ENCODE peak calls at places on chromosomes 12 and 14, in four cellular contexts. P, L, D and S are unnamed samples.

GRCh38 chr12:20366776-20367409 is 1.4 kb upstream of the PDE3A start:
- DNase-seq in D (no peak), L (no peak), P (no peak), S (no peak)

GRCh38 chr12:23204933-23205778 is 580.2 kb downstream of the ETNK1 start:
- DNase-seq in P (peak), L (peak), D (no peak), S (peak)

GRCh38 chr12:116990329-116990728 is 79.6 kb downstream of the FBXW8 start:
- DNase-seq in D (no peak), L (no peak), P (no peak), S (no peak)

GRCh38 chr12:12384601-12385321 is 27.9 kb downstream of the BORCS5 start:
- DNase-seq in D (no peak), L (no peak), P (no peak), S (no peak)

GRCh38 chr12:10753066-10753465 is 29.9 kb upstream of the YBX3 start:
- DNase-seq in D (no peak), P (no peak), L (peak), S (no peak)

GRCh38 chr12:51944608-51945233 is 6.8 kb upstream of the ACVR1B start:
- DNase-seq in L (no peak), D (no peak), P (no peak), S (no peak)

GRCh38 chr12:77615331-77615730 is 215.4 kb upstream of the NAV3 start:
- DNase-seq in L (no peak), P (no peak), D (no peak), S (no peak)

GRCh38 chr14:69039287-69039628 is 60.2 kb upstream of the ACTN1 start:
- DNase-seq in D (no peak), P (no peak), L (peak), S (no peak)

GRCh38 chr12:116150001-116150400 is 127.5 kb downstream of the MED13L start:
- DNase-seq in P (no peak), D (no peak), L (no peak), S (no peak)

GRCh38 chr12:4719821-4720636 is at the start of gene GALNT8:
- DNase-seq in D (no peak), P (no peak), L (no peak), S (no peak)

GRCh38 chr12:113161415-113162016 is 12.0 kb downstream of the CFAP73 start:
- DNase-seq in D (no peak), L (no peak), P (no peak), S (no peak)

GRCh38 chr12:113381237-113381636 is 22.4 kb downstream of the SDS start:
- DNase-seq in P (no peak), D (no peak), L (no peak), S (no peak)

GRCh38 chr12:115349711-115350110 is 665.7 kb upstream of the TBX3 start:
- DNase-seq in D (no peak), L (peak), P (no peak), S (no peak)

GRCh38 chr14:55038708-55039107 is 11.7 kb downstream of the SOCS4 start:
- DNase-seq in D (no peak), P (no peak), L (no peak), S (no peak)

GRCh38 chr12:2013527-2014223 is 9.4 kb upstream of the DCP1B start:
- DNase-seq in D (no peak), L (peak), P (peak), S (no peak)

GRCh38 chr14:96410119-96410518 is 18.2 kb downstream of the AK7 start:
- DNase-seq in D (no peak), P (no peak), L (no peak), S (no peak)

GRCh38 chr14:101109981-101110728 is 206.6 kb upstream of the RTL1 start:
- DNase-seq in L (no peak), P (no peak), D (peak), S (no peak)

GRCh38 chr12:116717466-116718457 is 20.1 kb downstream of the SPRING1 start:
- DNase-seq in D (peak), L (peak), P (peak), S (no peak)

GRCh38 chr14:70366890-70367289 is 7.4 kb upstream of the COX16 start:
- DNase-seq in L (no peak), P (no peak), D (no peak), S (no peak)

GRCh38 chr12:8697476-8698131 is at the start of gene RIMKLB:
- DNase-seq in L (peak), D (peak), P (peak), S (no peak)

GRCh38 chr12:8698132-8698829 is 490 bp downstream of the RIMKLB start:
- DNase-seq in L (peak), P (peak), D (peak), S (no peak)

GRCh38 chr12:8697120-8697475 is 693 bp upstream of the RIMKLB start:
- DNase-seq in P (no peak), L (peak), D (no peak), S (no peak)

GRCh38 chr12:8695116-8695515 is 2.7 kb upstream of the RIMKLB start:
- DNase-seq in D (no peak), L (no peak), P (no peak), S (no peak)

GRCh38 chr12:8696402-8697100 is 1.2 kb upstream of the RIMKLB start:
- DNase-seq in L (no peak), P (no peak), D (no peak), S (no peak)
- H3K27ac ChIP-seq in L (peak), P (peak), D (peak), S (peak)

GRCh38 chr14:91387135-91387849 is 30.3 kb downstream of the CCDC88C start:
- DNase-seq in L (peak), D (no peak), P (no peak), S (no peak)

GRCh38 chr14:91389173-91389572 is 28.4 kb downstream of the CCDC88C start:
- DNase-seq in L (no peak), P (no peak), D (no peak), S (no peak)

GRCh38 chr14:91387996-91388395 is 29.6 kb downstream of the CCDC88C start:
- DNase-seq in P (no peak), L (no peak), D (no peak), S (no peak)

GRCh38 chr14:91390165-91390778 is 27.3 kb downstream of the CCDC88C start:
- DNase-seq in D (no peak), L (no peak), P (no peak), S (no peak)

DNA sequence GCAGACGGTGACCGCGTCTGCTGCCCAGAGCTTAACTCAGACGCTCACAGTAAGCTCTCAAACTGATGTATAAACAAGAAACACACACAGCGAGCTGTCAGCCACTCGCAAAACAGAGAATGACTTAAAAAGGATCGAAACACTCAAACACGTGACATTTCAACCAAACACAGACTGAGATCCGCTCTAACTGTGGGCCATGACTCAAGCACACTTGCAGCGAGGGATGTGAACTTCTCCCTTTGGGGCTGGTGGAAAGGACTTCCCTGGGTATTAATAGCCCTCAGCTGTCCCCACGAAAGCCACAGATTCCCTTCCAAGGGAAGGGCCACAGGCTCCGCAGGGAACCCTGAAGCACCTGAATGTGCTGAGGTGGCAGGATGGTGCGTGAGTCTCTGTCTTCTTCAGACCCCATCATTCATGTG is 29.1 kb downstream of the CCDC88C start:
- DNase-seq in D (no peak), L (peak), P (no peak), S (no peak)
- H3K27ac ChIP-seq in D (no peak), L (no peak), P (no peak), S (no peak)

DNA sequence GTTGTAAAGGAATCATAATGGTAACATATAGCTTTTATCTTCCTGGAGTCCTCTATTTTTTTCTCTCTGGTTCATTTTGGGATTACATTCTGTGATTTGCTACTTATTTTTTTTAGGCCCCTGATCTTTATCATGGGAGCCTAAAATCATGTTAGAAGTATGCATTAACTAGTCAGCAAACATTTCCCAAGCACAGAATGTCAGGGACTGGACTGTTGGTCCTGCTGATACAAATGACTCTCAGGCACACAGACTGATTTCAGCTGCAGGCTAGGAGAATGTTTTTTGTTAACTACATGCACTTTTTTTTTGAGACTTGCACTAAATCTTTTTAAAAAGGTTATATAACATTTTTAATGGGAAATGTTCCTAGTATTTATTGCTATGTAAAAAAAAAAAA is 131.1 kb downstream of the ACSS3 start:
- DNase-seq in P (no peak), D (no peak), L (peak), S (no peak)
- H3K27ac ChIP-seq in P (no peak), D (peak), L (no peak), S (no peak)

GRCh38 chr12:50520808-50521207 is 16.0 kb downstream of the DIP2B start:
- DNase-seq in L (no peak), P (no peak), D (no peak), S (no peak)
- H3K27ac ChIP-seq in L (no peak), P (no peak), D (peak), S (no peak)

GRCh38 chr12:6641131-6641530 is 5.4 kb upstream of the LPAR5 start:
- DNase-seq in D (no peak), P (no peak), L (no peak), S (no peak)

GRCh38 chr12:6639151-6639773 is 3.5 kb upstream of the LPAR5 start:
- DNase-seq in L (no peak), D (no peak), P (no peak), S (no peak)

GRCh38 chr12:6638305-6638704 is 2.5 kb upstream of the LPAR5 start:
- DNase-seq in L (no peak), P (no peak), D (no peak), S (no peak)

GRCh38 chr12:6643569-6644256 is 3.5 kb downstream of the ACRBP start:
- DNase-seq in L (no peak), P (no peak), D (no peak), S (no peak)

GRCh38 chr12:6640497-6640896 is 4.7 kb upstream of the LPAR5 start:
- DNase-seq in D (no peak), L (no peak), P (no peak), S (no peak)
- H3K27ac ChIP-seq in D (no peak), L (no peak), P (no peak), S (no peak)

DNA sequence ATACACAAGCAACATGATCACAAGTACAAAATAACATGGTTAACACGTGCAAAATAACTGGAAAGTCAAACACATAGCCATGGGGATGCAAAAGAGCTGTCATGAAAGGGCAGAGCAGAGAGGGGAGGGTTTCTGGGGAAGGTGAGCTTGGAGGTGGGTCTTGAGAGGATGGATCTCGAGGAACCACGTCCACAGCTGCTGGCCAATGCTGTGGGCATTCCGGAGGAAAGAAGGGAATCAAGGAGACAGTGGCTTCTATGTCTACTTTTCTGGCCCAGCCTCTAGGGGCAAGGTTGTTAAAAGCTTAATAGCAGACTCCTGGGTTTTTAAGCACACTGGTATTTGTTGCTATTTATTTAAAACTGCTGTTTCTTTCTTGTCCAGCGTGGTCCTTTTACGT is 8.4 kb upstream of the MYH7 start:
- DNase-seq in P (no peak), L (no peak), D (no peak), S (no peak)
- H3K27ac ChIP-seq in P (no peak), L (no peak), D (peak), S (no peak)